ENCODE peak calls at places on chromosomes 5 and 9, in four cellular contexts. V is NCI-H460, N is left cardiac atrium, K is T1000. Q is an unnamed sample.

GRCh38 chr9:95504053-95504963 is 12.5 kb downstream of the PTCH1 start:
- DNase-seq in V (peak), N (peak), K (no peak), Q (no peak)

GRCh38 chr9:37515620-37516258 is 30.0 kb downstream of the POLR1E start:
- DNase-seq in V (no peak), N (no peak), K (no peak), Q (no peak)

GRCh38 chr5:163821142-163821541 is 315.7 kb downstream of the MAT2B start:
- DNase-seq in V (no peak), N (no peak), K (no peak), Q (no peak)

GRCh38 chr9:92773810-92774209 is 9.2 kb upstream of the BICD2 start:
- DNase-seq in V (no peak), N (no peak), K (no peak), Q (no peak)

GRCh38 chr5:94674841-94675382 is 56.4 kb downstream of the SLF1 start:
- DNase-seq in V (no peak), N (no peak), K (no peak), Q (no peak)

GRCh38 chr5:124235576-124235975 is 510.9 kb downstream of the ZNF608 start:
- DNase-seq in V (no peak), N (no peak), K (no peak), Q (no peak)

GRCh38 chr5:39892708-39893107 is 467.9 kb upstream of the DAB2 start:
- DNase-seq in V (peak), N (no peak), K (no peak), Q (no peak)

GRCh38 chr9:125240649-125240999 is 519 bp downstream of the HSPA5 start:
- DNase-seq in V (no peak), N (peak), K (no peak), Q (no peak)

GRCh38 chr5:93359296-93359957 is 221.6 kb downstream of the NR2F1-AS1 start:
- DNase-seq in V (peak), N (peak), K (no peak), Q (peak)

GRCh38 chr5:142295960-142296860 is 28.6 kb downstream of the SPRY4 start:
- DNase-seq in V (no peak), N (no peak), K (no peak), Q (no peak)

GRCh38 chr5:177491429-177491945 is 5.9 kb downstream of the PDLIM7 start:
- DNase-seq in V (peak), N (no peak), K (peak), Q (no peak)

GRCh38 chr5:155027993-155028629 is 14.6 kb downstream of the KIF4B start:
- DNase-seq in V (no peak), N (no peak), K (no peak), Q (peak)

GRCh38 chr5:106311230-106311629 is 1359.5 kb downstream of the EFNA5 start:
- DNase-seq in V (no peak), N (no peak), K (no peak), Q (no peak)

GRCh38 chr5:42951169-42951846 is 88.8 kb downstream of the ANXA2R start:
- DNase-seq in V (no peak), N (peak), K (no peak), Q (no peak)

GRCh38 chr5:95670568-95670967 is 12.2 kb downstream of the SPATA9 start:
- DNase-seq in V (no peak), N (no peak), K (no peak), Q (no peak)

GRCh38 chr9:96021616-96022444 is 146.3 kb downstream of the ERCC6L2 start:
- DNase-seq in V (no peak), N (peak), K (no peak), Q (no peak)